ENCODE peak calls at places on chromosomes 6 and 20, in eight cellular contexts. Z is activated CD4-positive, alpha-beta T cell treated with anti-CD3 and anti-CD28 coated beads, Interleukin-2, amount 50 U/mL, for 1 hour; V is effector memory CD8-positive, alpha-beta T cell; L is CD8-positive, alpha-beta T cell; J is hepatic stellate cell; S is NCI-H774; T is GM06990; N is AG20443. X is an unnamed sample.

GRCh38 chr6:13444604-13445003 is 42.8 kb downstream of the GFOD1 start:
- DNase-seq in J (no peak), V (no peak), S (no peak), Z (no peak), N (no peak), L (no peak), T (no peak), X (no peak)

GRCh38 chr6:159654483-159655098 is 38.5 kb downstream of the SOD2 start:
- DNase-seq in L (no peak), J (no peak), Z (no peak), N (peak), S (peak), T (peak), V (no peak), X (peak)

GRCh38 chr6:73076211-73076610 is 149.1 kb downstream of the KHDC1L start:
- DNase-seq in Z (no peak), N (no peak), J (no peak), S (no peak), V (no peak), L (no peak), T (no peak), X (no peak)

GRCh38 chr6:168047841-168048723 is 30.9 kb downstream of the FRMD1 start:
- DNase-seq in Z (no peak), J (no peak), V (no peak), S (no peak), L (no peak), T (no peak), N (no peak), X (no peak)

GRCh38 chr20:15930324-15931305 is 642.6 kb downstream of the KIF16B start:
- DNase-seq in V (no peak), L (no peak), T (no peak), S (peak), J (peak), Z (no peak), N (peak), X (no peak)

GRCh38 chr20:15992564-15992963 is 580.7 kb downstream of the KIF16B start:
- DNase-seq in J (no peak), Z (no peak), L (no peak), T (no peak), S (no peak), V (no peak), N (no peak), X (no peak)

GRCh38 chr6:7086488-7086887 is 21.3 kb upstream of the RREB1 start:
- DNase-seq in N (peak), S (no peak), L (peak), Z (peak), V (peak), J (peak), T (peak), X (peak)

GRCh38 chr20:12113468-12114371 is 196.0 kb downstream of the BTBD3 start:
- DNase-seq in T (no peak), L (no peak), Z (no peak), J (no peak), N (peak), S (no peak), V (no peak), X (no peak)

GRCh38 chr6:170067257-170067656 is 223.6 kb downstream of the DLL1 start:
- DNase-seq in N (no peak), S (no peak), L (no peak), T (no peak), Z (no peak), J (no peak), V (no peak), X (no peak)

GRCh38 chr20:59693587-59693986 is 89.2 kb downstream of the PHACTR3 start:
- DNase-seq in T (no peak), S (no peak), J (no peak), V (no peak), N (no peak), Z (no peak), L (no peak), X (no peak)

GRCh38 chr6:73585566-73586415 is 65.0 kb upstream of the EEF1A1 start:
- DNase-seq in Z (peak), S (peak), T (peak), V (peak), J (peak), N (peak), L (peak), X (peak)

GRCh38 chr20:34834459-34834893 is 9.0 kb upstream of the NCOA6 start:
- DNase-seq in J (peak), N (peak), L (no peak), T (no peak), S (peak), Z (no peak), V (no peak), X (peak)

GRCh38 chr20:22303523-22303922 is 280.8 kb downstream of the FOXA2 start:
- DNase-seq in L (no peak), T (no peak), J (no peak), S (no peak), N (no peak), V (no peak), Z (no peak), X (no peak)

GRCh38 chr6:7414811-7415210 is 25.2 kb downstream of the RIOK1 start:
- DNase-seq in J (peak), V (no peak), S (no peak), T (no peak), L (no peak), Z (no peak), N (peak), X (no peak)

GRCh38 chr6:129502261-129502660 is 207.7 kb downstream of the ARHGAP18 start:
- DNase-seq in Z (no peak), V (no peak), L (no peak), J (no peak), T (no peak), S (no peak), N (no peak), X (no peak)

GRCh38 chr20:1527923-1528322 is 29.6 kb downstream of the SIRPD start:
- DNase-seq in L (no peak), N (no peak), V (no peak), T (no peak), J (no peak), S (no peak), Z (no peak), X (no peak)

GRCh38 chr6:41536884-41537347 is 9.3 kb upstream of the FOXP4 start:
- DNase-seq in L (no peak), S (peak), J (no peak), V (no peak), Z (no peak), N (no peak), T (no peak), X (no peak)

GRCh38 chr6:109722564-109723254 is 31.6 kb downstream of the FIG4 start:
- DNase-seq in N (peak), S (no peak), Z (no peak), V (no peak), T (no peak), J (no peak), L (no peak), X (no peak)

GRCh38 chr6:169479783-169480495 is 221.9 kb downstream of the WDR27 start:
- DNase-seq in V (no peak), T (no peak), L (no peak), J (no peak), N (no peak), Z (no peak), S (no peak), X (no peak)

GRCh38 chr6:12008366-12009179 is 3.5 kb upstream of the HIVEP1 start:
- DNase-seq in V (peak), J (peak), L (peak), S (peak), T (peak), Z (peak), N (peak), X (peak)

GRCh38 chr20:62476074-62476838 is 461 bp upstream of the GATA5 start:
- DNase-seq in N (no peak), S (no peak), L (no peak), T (no peak), Z (no peak), J (no peak), V (no peak), X (no peak)

GRCh38 chr6:40586800-40587201 is 363 bp downstream of the LRFN2 start:
- DNase-seq in Z (no peak), J (no peak), T (no peak), N (peak), V (no peak), S (no peak), L (no peak), X (no peak)

GRCh38 chr6:31462026-31462963 is 35.6 kb upstream of the MICB start:
- DNase-seq in N (no peak), T (no peak), V (no peak), J (no peak), S (no peak), L (no peak), Z (no peak), X (no peak)

GRCh38 chr6:148464319-148465010 is 121.8 kb downstream of the SASH1 start:
- DNase-seq in Z (peak), T (no peak), V (peak), L (peak), N (peak), J (peak), S (peak), X (peak)

GRCh38 chr6:123105561-123105960 is 109.5 kb downstream of the CLVS2 start:
- DNase-seq in J (no peak), N (no peak), S (no peak), L (no peak), Z (no peak), V (no peak), T (no peak), X (no peak)

GRCh38 chr6:116010400-116011095 is 50.1 kb downstream of the FRK start:
- DNase-seq in S (peak), J (peak), L (no peak), V (peak), T (no peak), N (peak), Z (peak), X (peak)

GRCh38 chr6:28651161-28651560 is 125.5 kb downstream of the GPX5 start:
- DNase-seq in S (no peak), T (no peak), J (no peak), L (no peak), Z (no peak), N (no peak), V (no peak), X (no peak)

GRCh38 chr20:5535211-5535756 is 214.9 kb upstream of the SHLD1 start:
- DNase-seq in Z (no peak), V (no peak), T (no peak), S (no peak), J (peak), N (peak), L (no peak), X (no peak)

GRCh38 chr6:87282743-87283142 is 39.6 kb upstream of the SMIM8 start:
- DNase-seq in T (no peak), N (no peak), J (no peak), V (no peak), S (no peak), L (no peak), Z (no peak), X (no peak)

GRCh38 chr20:20085071-20085470 is 32.7 kb downstream of the CFAP61 start:
- DNase-seq in Z (no peak), J (no peak), N (no peak), S (no peak), V (no peak), L (no peak), T (no peak), X (no peak)

GRCh38 chr20:25287631-25288290 is 39.9 kb downstream of the PYGB start:
- DNase-seq in T (no peak), N (no peak), L (no peak), J (no peak), V (no peak), S (no peak), Z (no peak), X (no peak)

X was measured in central memory CD4-positive, alpha-beta T cell.